ENCODE peak calls at places on chromosomes 12 and 14, in six cellular contexts. P is brain microvascular endothelial cell, Q is A673, O is RWPE1, B is cardiac muscle cell, V is esophagus muscularis mucosa. K is an unnamed sample.

GRCh38 chr12:14554281-14555008 is 13.2 kb downstream of the PLBD1 start:
- DNase-seq in P (peak), Q (peak), O (peak), B (peak), V (no peak), K (peak)

GRCh38 chr12:120965534-120966091 is 12.7 kb upstream of the HNF1A start:
- DNase-seq in P (no peak), Q (no peak), O (no peak), B (no peak), V (no peak), K (no peak)

GRCh38 chr12:32390572-32391219 is 8.7 kb upstream of the FGD4 start:
- DNase-seq in P (peak), Q (no peak), O (no peak), B (no peak), V (no peak), K (no peak)

GRCh38 chr14:98103705-98104104 is 1168.3 kb downstream of the BCL11B start:
- DNase-seq in P (no peak), Q (no peak), O (no peak), B (no peak), V (peak), K (no peak)

GRCh38 chr12:124752437-124753229 is 111.0 kb downstream of the SCARB1 start:
- DNase-seq in P (no peak), Q (peak), O (peak), B (no peak), V (no peak), K (no peak)

GRCh38 chr14:38404100-38404541 is 148.2 kb upstream of the CLEC14A start:
- DNase-seq in P (no peak), Q (no peak), O (peak), B (no peak), V (no peak), K (no peak)

GRCh38 chr14:89767861-89768268 is 186.7 kb downstream of the EFCAB11 start:
- DNase-seq in P (peak), Q (peak), O (peak), B (peak), V (no peak), K (no peak)

GRCh38 chr12:89348894-89349669 is 3.2 kb downstream of the DUSP6 start:
- DNase-seq in P (peak), Q (peak), O (no peak), B (no peak), V (no peak), K (no peak)

GRCh38 chr14:69535230-69535848 is 39.3 kb downstream of the CCDC177 start:
- DNase-seq in P (peak), Q (peak), O (peak), B (peak), V (no peak), K (no peak)

GRCh38 chr14:77040995-77041744 is 12.7 kb upstream of the IRF2BPL start:
- DNase-seq in P (no peak), Q (no peak), O (no peak), B (no peak), V (no peak), K (no peak)

GRCh38 chr12:124779161-124780141 is 84.2 kb downstream of the SCARB1 start:
- DNase-seq in P (no peak), Q (no peak), O (no peak), B (no peak), V (no peak), K (no peak)

GRCh38 chr12:116954700-116955381 is 44.1 kb downstream of the FBXW8 start:
- DNase-seq in P (no peak), Q (no peak), O (no peak), B (peak), V (no peak), K (no peak)

GRCh38 chr14:100882026-100882967 is 21.2 kb downstream of the RTL1 start:
- DNase-seq in P (no peak), Q (no peak), O (no peak), B (no peak), V (no peak), K (no peak)

GRCh38 chr12:97685360-97685759 is 222.8 kb downstream of the RMST start:
- DNase-seq in P (no peak), Q (no peak), O (no peak), B (no peak), V (no peak), K (no peak)

GRCh38 chr12:117091758-117092510 is 7.3 kb downstream of the TESC start:
- DNase-seq in P (no peak), Q (no peak), O (no peak), B (no peak), V (no peak), K (no peak)

GRCh38 chr14:89307409-89307808 is 109.6 kb downstream of the FOXN3 start:
- DNase-seq in P (no peak), Q (no peak), O (no peak), B (no peak), V (no peak), K (no peak)

GRCh38 chr12:58503731-58504520 is 416.4 kb downstream of the LRIG3 start:
- DNase-seq in P (no peak), Q (no peak), O (no peak), B (no peak), V (no peak), K (no peak)

GRCh38 chr14:89302396-89302950 is 114.6 kb downstream of the FOXN3 start:
- DNase-seq in P (no peak), Q (no peak), O (no peak), B (no peak), V (no peak), K (no peak)

GRCh38 chr14:50601405-50601804 is 41.5 kb downstream of the ATL1 start:
- DNase-seq in P (no peak), Q (no peak), O (peak), B (no peak), V (no peak), K (no peak)

GRCh38 chr14:104931771-104932675 is 7.3 kb downstream of the PLD4 start:
- DNase-seq in P (no peak), Q (no peak), O (no peak), B (peak), V (no peak), K (no peak)

GRCh38 chr14:88473791-88474190 is 81.0 kb downstream of the PTPN21 start:
- DNase-seq in P (no peak), Q (no peak), O (no peak), B (peak), V (no peak), K (no peak)

GRCh38 chr14:84006643-84007137 is 1523.3 kb upstream of the FLRT2 start:
- DNase-seq in P (no peak), Q (peak), O (no peak), B (peak), V (no peak), K (no peak)

GRCh38 chr14:77314539-77314938 is 6.1 kb downstream of the POMT2 start:
- DNase-seq in P (no peak), Q (no peak), O (no peak), B (no peak), V (no peak), K (no peak)

GRCh38 chr12:76259660-76260389 is 88.4 kb downstream of the BBS10 start:
- DNase-seq in P (peak), Q (peak), O (peak), B (no peak), V (no peak), K (peak)

GRCh38 chr14:84272290-84272721 is 1257.6 kb upstream of the FLRT2 start:
- DNase-seq in P (peak), Q (peak), O (no peak), B (no peak), V (no peak), K (no peak)

GRCh38 chr12:47094804-47095203 is 15.0 kb upstream of the AMIGO2 start:
- DNase-seq in P (peak), Q (no peak), O (no peak), B (no peak), V (no peak), K (no peak)

GRCh38 chr14:52949249-52949648 is 1.6 kb downstream of the FERMT2 start:
- DNase-seq in P (no peak), Q (no peak), O (no peak), B (no peak), V (no peak), K (no peak)

GRCh38 chr14:52950898-52951729 is at the start of gene FERMT2:
- DNase-seq in P (peak), Q (peak), O (peak), B (peak), V (peak), K (no peak)

GRCh38 chr14:52951730-52952481 is 1.1 kb upstream of the FERMT2 start:
- DNase-seq in P (peak), Q (peak), O (peak), B (peak), V (peak), K (no peak)

GRCh38 chr14:52949711-52950409 is 990 bp downstream of the FERMT2 start:
- DNase-seq in P (peak), Q (peak), O (peak), B (peak), V (no peak), K (no peak)

GRCh38 chr14:52950410-52950897 is 396 bp downstream of the FERMT2 start:
- DNase-seq in P (peak), Q (peak), O (peak), B (peak), V (peak), K (no peak)
- H3K27ac ChIP-seq in P (peak), Q (peak), O (peak), B (peak), V (peak), K (peak)

GRCh38 chr12:131226345-131227265 is 272.9 kb downstream of the ADGRD1 start:
- DNase-seq in P (no peak), Q (no peak), O (no peak), B (no peak), V (no peak), K (no peak)

GRCh38 chr12:131233737-131234474 is 280.2 kb downstream of the ADGRD1 start:
- DNase-seq in P (no peak), Q (no peak), O (no peak), B (no peak), V (no peak), K (no peak)

GRCh38 chr12:131231194-131231980 is 277.7 kb downstream of the ADGRD1 start:
- DNase-seq in P (no peak), Q (no peak), O (no peak), B (no peak), V (no peak), K (no peak)

GRCh38 chr12:131230340-131231099 is 276.8 kb downstream of the ADGRD1 start:
- DNase-seq in P (no peak), Q (no peak), O (no peak), B (no peak), V (no peak), K (no peak)

GRCh38 chr12:131229426-131230339 is 276.0 kb downstream of the ADGRD1 start:
- DNase-seq in P (no peak), Q (no peak), O (no peak), B (peak), V (no peak), K (no peak)
- H3K27ac ChIP-seq in P (no peak), Q (no peak), O (peak), B (no peak), V (no peak), K (no peak)

DNA sequence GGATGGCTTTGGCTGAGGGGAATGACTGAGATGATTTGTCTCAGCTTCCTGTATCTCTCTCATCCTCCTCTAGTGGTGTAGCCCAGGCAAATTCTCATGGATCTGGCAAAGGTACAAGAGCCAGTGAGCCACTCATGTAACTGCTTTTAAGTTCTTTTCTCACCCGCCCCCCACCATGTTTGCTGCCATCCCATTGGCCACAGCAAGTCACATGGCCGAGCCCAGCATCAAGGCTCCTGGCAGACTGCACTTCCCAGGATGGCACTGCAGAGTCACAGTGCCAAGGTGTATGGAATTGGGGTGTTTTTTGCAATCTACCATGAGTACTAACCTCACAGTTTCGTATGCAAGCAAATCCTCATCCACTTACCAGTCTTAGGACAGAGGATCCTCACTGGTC is 50.9 kb downstream of the CHST11 start:
- DNase-seq in P (no peak), Q (no peak), O (peak), B (no peak), V (no peak), K (no peak)
- H3K27ac ChIP-seq in P (no peak), Q (no peak), O (no peak), B (no peak), V (no peak), K (no peak)

DNA sequence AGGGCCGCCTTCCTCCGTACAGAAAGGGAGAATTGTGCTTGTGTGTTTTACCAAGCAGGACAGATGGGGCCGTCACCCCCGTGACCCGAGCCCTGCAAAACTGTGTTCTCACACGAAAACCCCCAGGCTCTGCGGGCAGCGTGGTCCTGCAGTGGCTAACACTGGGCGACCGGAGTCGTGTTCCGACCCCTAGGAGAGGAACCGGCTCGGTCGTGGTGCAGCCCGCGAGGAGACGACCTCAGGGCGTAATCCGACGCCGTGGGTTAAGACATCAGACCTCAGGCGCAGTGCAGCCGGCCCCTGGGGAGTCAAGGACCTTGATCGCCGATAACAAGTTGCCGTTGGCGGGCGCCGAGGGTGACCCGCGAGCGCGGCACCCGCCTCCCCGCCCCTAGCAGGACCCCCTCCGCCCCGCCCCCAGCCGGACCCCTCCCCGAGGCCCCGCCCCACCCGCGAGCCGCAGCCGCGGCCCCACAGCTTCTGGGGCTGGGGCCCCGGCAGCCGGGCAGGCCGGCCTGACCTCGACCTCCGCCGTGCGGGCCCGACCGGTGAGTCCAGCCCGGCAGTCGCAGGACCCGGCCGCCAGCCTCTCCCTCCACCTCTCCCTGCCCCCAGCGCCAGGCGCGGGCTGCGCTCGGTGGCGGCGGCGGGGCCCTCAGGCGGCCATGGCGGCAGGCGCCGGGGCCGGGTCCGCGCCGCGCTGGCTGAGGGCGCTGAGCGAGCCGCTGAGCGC is at the start of gene CHPT1:
- DNase-seq in P (peak), Q (peak), O (peak), B (peak), V (peak), K (no peak)
- H3K27ac ChIP-seq in P (peak), Q (peak), O (peak), B (peak), V (peak), K (no peak)

GRCh38 chr14:58282925-58283593 is 15.3 kb upstream of the ARID4A start:
- DNase-seq in P (no peak), Q (no peak), O (no peak), B (no peak), V (no peak), K (no peak)

GRCh38 chr14:58281969-58282368 is 16.4 kb upstream of the ARID4A start:
- DNase-seq in P (no peak), Q (no peak), O (no peak), B (no peak), V (no peak), K (no peak)

GRCh38 chr14:58280954-58281787 is 17.2 kb upstream of the ARID4A start:
- DNase-seq in P (peak), Q (peak), O (peak), B (no peak), V (no peak), K (peak)

GRCh38 chr14:58285132-58285531 is 13.2 kb upstream of the ARID4A start:
- DNase-seq in P (no peak), Q (no peak), O (no peak), B (no peak), V (no peak), K (no peak)

GRCh38 chr14:58283730-58284129 is 14.6 kb upstream of the ARID4A start:
- DNase-seq in P (no peak), Q (no peak), O (no peak), B (no peak), V (no peak), K (no peak)
- H3K27ac ChIP-seq in P (no peak), Q (no peak), O (no peak), B (no peak), V (no peak), K (peak)

GRCh38 chr14:93752980-93753561 is 35.2 kb downstream of the PRIMA1 start:
- DNase-seq in P (no peak), Q (no peak), O (no peak), B (no peak), V (no peak), K (no peak)
- H3K27ac ChIP-seq in P (no peak), Q (no peak), O (no peak), B (peak), V (no peak), K (no peak)

DNA sequence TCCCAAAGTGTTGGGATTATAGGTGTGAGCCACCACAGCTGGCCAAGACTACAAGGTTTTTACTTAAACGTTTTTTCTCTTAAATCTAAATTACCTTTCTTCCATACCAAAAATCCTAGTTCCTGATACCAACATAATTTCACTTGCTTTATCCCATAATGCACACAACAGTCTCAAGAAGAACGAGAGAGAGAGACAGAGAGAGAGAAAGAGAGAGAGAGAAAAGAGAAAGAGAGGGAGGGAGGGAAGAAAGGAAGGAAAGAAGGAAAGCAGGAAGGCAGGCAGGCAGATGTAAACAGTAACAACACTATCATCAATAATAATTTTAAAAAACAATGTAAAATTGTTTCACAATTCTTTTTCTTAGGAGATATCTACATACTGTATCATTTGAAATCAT is 118.4 kb downstream of the BTG1 start:
- DNase-seq in P (no peak), Q (no peak), O (no peak), B (no peak), V (no peak), K (no peak)
- H3K27ac ChIP-seq in P (no peak), Q (no peak), O (no peak), B (no peak), V (peak), K (no peak)

K was measured in epithelial cell of prostate.